ENCODE peak calls at places on chromosomes 12 and 14, in nine cellular contexts. M is activated CD4-positive, alpha-beta T cell treated with anti-CD3 and anti-CD28 coated beads for 48 hours; R is aorta; B is LoVo; N is left lobe of liver; Y is GM20000; T is testis; C is DMS79 treated with DMSO at 0.1 percent for 48 hours; O is cerebellum. W is an unnamed sample.

GRCh38 chr14:50714452-50715073 is 46.5 kb upstream of the SAV1 start:
- DNase-seq in Y (peak), O (no peak), R (no peak), C (no peak), B (peak), T (peak), M (no peak), N (no peak), W (peak)

GRCh38 chr14:54267172-54267571 is 129.6 kb upstream of the CDKN3 start:
- DNase-seq in O (no peak), Y (peak), C (no peak), T (no peak), M (no peak), R (no peak), N (no peak), B (peak), W (no peak)

GRCh38 chr12:82781288-82782078 is 94.8 kb downstream of the TMTC2 start:
- DNase-seq in Y (no peak), N (no peak), R (no peak), T (no peak), C (no peak), B (no peak), O (no peak), M (no peak), W (no peak)

GRCh38 chr12:131085125-131085815 is 131.6 kb downstream of the ADGRD1 start:
- DNase-seq in T (peak), M (no peak), C (no peak), O (no peak), Y (no peak), R (peak), B (no peak), N (peak), W (no peak)

GRCh38 chr14:91292476-91292875 is 48.0 kb upstream of the GPR68 start:
- DNase-seq in R (peak), C (no peak), T (no peak), O (no peak), N (no peak), M (no peak), Y (no peak), B (no peak), W (peak)

GRCh38 chr12:123431951-123432886 is 4.3 kb downstream of the RILPL2 start:
- DNase-seq in C (no peak), M (peak), O (no peak), B (no peak), Y (no peak), R (no peak), T (no peak), N (no peak), W (peak)

GRCh38 chr14:56884617-56885016 is 74.3 kb upstream of the OTX2 start:
- DNase-seq in T (no peak), O (peak), R (no peak), C (no peak), B (no peak), Y (no peak), M (no peak), N (no peak), W (no peak)

GRCh38 chr12:29070309-29070708 is 78.8 kb upstream of the FAR2 start:
- DNase-seq in M (no peak), R (no peak), Y (no peak), N (no peak), T (no peak), O (no peak), C (no peak), B (no peak), W (no peak)

GRCh38 chr12:111454311-111454710 is 48.6 kb downstream of the SH2B3 start:
- DNase-seq in M (no peak), N (peak), R (no peak), T (peak), Y (no peak), C (no peak), B (no peak), O (no peak), W (no peak)

GRCh38 chr12:46786774-46787173 is 39.0 kb downstream of the SLC38A4 start:
- DNase-seq in B (no peak), R (no peak), M (no peak), C (no peak), Y (no peak), O (no peak), T (no peak), N (no peak), W (no peak)

GRCh38 chr12:79522657-79523386 is 167.9 kb downstream of the PAWR start:
- DNase-seq in T (no peak), O (peak), M (no peak), N (no peak), C (no peak), B (no peak), Y (no peak), R (no peak), W (no peak)

GRCh38 chr12:77236066-77236465 is 170.7 kb upstream of the E2F7 start:
- DNase-seq in T (no peak), N (no peak), C (peak), Y (no peak), B (no peak), O (no peak), R (no peak), M (no peak), W (no peak)

GRCh38 chr14:74478996-74479635 is 14.0 kb downstream of the NPC2 start:
- DNase-seq in M (no peak), B (peak), N (no peak), T (no peak), O (no peak), R (no peak), Y (no peak), C (peak), W (no peak)

GRCh38 chr12:132327351-132328171 is 1.8 kb downstream of the GALNT9 start:
- DNase-seq in Y (no peak), O (peak), T (peak), N (peak), C (peak), M (peak), R (no peak), B (peak), W (peak)

GRCh38 chr12:42262271-42262670 is 24.2 kb upstream of the YAF2 start:
- DNase-seq in Y (no peak), C (no peak), N (no peak), O (no peak), R (no peak), M (no peak), T (no peak), B (no peak), W (no peak)

GRCh38 chr12:120332041-120332440 is 4.5 kb upstream of the PLA2G1B start:
- DNase-seq in R (no peak), O (no peak), N (no peak), M (no peak), Y (no peak), B (no peak), C (no peak), T (no peak), W (no peak)

GRCh38 chr12:50257226-50258166 is 25.8 kb downstream of the LIMA1 start:
- DNase-seq in C (peak), B (peak), T (peak), O (no peak), Y (no peak), N (no peak), R (no peak), M (no peak), W (no peak)

GRCh38 chr12:45774508-45775162 is 45.1 kb downstream of the ARID2 start:
- DNase-seq in N (no peak), Y (no peak), O (no peak), T (no peak), C (no peak), R (no peak), M (no peak), B (no peak), W (no peak)

GRCh38 chr12:2248901-2249381 is 196.2 kb downstream of the CACNA1C start:
- DNase-seq in O (no peak), B (no peak), M (no peak), Y (peak), C (peak), T (no peak), N (no peak), R (no peak), W (no peak)

GRCh38 chr14:52055215-52055614 is 13.6 kb downstream of the NID2 start:
- DNase-seq in N (no peak), T (no peak), O (no peak), Y (no peak), C (no peak), M (no peak), B (no peak), R (no peak), W (no peak)